ENCODE peak calls at places on chromosomes 16 and 17, in four cellular contexts. One of them, this sample, is unnamed. For H3K4me1, the result is how much of the 10 kb centered on the place peaks cover.

GRCh38 chr16:85836706-85837582 is 37.4 kb downstream of the COX4I1 start:
- DNase-seq in mucosa of descending colon: no peak
- DNase-seq in A549: no peak
- DNase-seq in heart left ventricle: no peak
- DNase-seq in this sample: no peak

GRCh38 chr16:66402166-66402565 is 24.9 kb upstream of the BEAN1 start:
- DNase-seq in mucosa of descending colon: no peak
- DNase-seq in A549: no peak
- DNase-seq in heart left ventricle: no peak
- DNase-seq in this sample: no peak

GRCh38 chr16:49590166-49590871 is 216.7 kb downstream of the C16orf78 start:
- DNase-seq in heart left ventricle: no peak
- DNase-seq in A549: no peak
- DNase-seq in mucosa of descending colon: no peak
- DNase-seq in this sample: no peak

GRCh38 chr16:55324491-55325447 is 766 bp downstream of the IRX6 start:
- DNase-seq in mucosa of descending colon: no peak
- DNase-seq in A549: peak
- DNase-seq in heart left ventricle: peak
- DNase-seq in this sample: no peak

GRCh38 chr16:58046054-58046881 is 20.7 kb downstream of the MMP15 start:
- DNase-seq in heart left ventricle: no peak
- DNase-seq in A549: no peak
- DNase-seq in mucosa of descending colon: no peak
- DNase-seq in this sample: no peak

GRCh38 chr17:74199306-74200092 is 4.0 kb upstream of the RPL38 start:
- DNase-seq in heart left ventricle: peak
- DNase-seq in mucosa of descending colon: peak
- DNase-seq in A549: peak
- DNase-seq in this sample: peak

GRCh38 chr17:44920565-44920940 is 5.3 kb upstream of the GFAP start:
- DNase-seq in A549: no peak
- DNase-seq in heart left ventricle: no peak
- DNase-seq in mucosa of descending colon: no peak
- DNase-seq in this sample: no peak

GRCh38 chr16:26697826-26698225 is 368.9 kb upstream of the C16orf82 start:
- DNase-seq in A549: no peak
- DNase-seq in heart left ventricle: no peak
- DNase-seq in mucosa of descending colon: no peak
- DNase-seq in this sample: no peak

GRCh38 chr17:8117980-8118768 is at the start of gene ALOXE3:
- DNase-seq in A549: peak
- DNase-seq in mucosa of descending colon: no peak
- DNase-seq in heart left ventricle: peak
- DNase-seq in this sample: peak

GRCh38 chr17:36755586-36755985 is 154.2 kb downstream of the MRM1 start:
- DNase-seq in A549: peak
- DNase-seq in heart left ventricle: no peak
- DNase-seq in mucosa of descending colon: peak
- DNase-seq in this sample: no peak

GRCh38 chr17:56203430-56203829 is 50.2 kb downstream of the ANKFN1 start:
- DNase-seq in mucosa of descending colon: no peak
- DNase-seq in A549: peak
- DNase-seq in heart left ventricle: no peak
- DNase-seq in this sample: no peak

GRCh38 chr17:31318298-31319190 is 2.9 kb downstream of the EVI2A start:
- DNase-seq in A549: no peak
- DNase-seq in heart left ventricle: peak
- DNase-seq in mucosa of descending colon: no peak
- DNase-seq in this sample: peak

GRCh38 chr16:70715113-70715711 is 29.4 kb upstream of the MTSS2 start:
- DNase-seq in heart left ventricle: peak
- DNase-seq in A549: peak
- DNase-seq in mucosa of descending colon: no peak
- DNase-seq in this sample: peak

GRCh38 chr16:73396556-73396955 is 348.6 kb upstream of the ZFHX3 start:
- DNase-seq in A549: no peak
- DNase-seq in mucosa of descending colon: no peak
- DNase-seq in heart left ventricle: no peak
- DNase-seq in this sample: no peak

GRCh38 chr16:19883296-19883951 is 1.2 kb downstream of the GPRC5B start:
- DNase-seq in heart left ventricle: peak
- DNase-seq in mucosa of descending colon: peak
- DNase-seq in A549: no peak
- DNase-seq in this sample: peak

GRCh38 chr17:73749337-73749807 is 105.1 kb upstream of the SDK2 start:
- DNase-seq in mucosa of descending colon: no peak
- DNase-seq in A549: no peak
- DNase-seq in heart left ventricle: no peak
- DNase-seq in this sample: no peak

GRCh38 chr16:2500937-2501750 is 12.6 kb upstream of the ATP6V0C start:
- DNase-seq in A549: peak
- DNase-seq in mucosa of descending colon: peak
- DNase-seq in heart left ventricle: peak
- DNase-seq in this sample: peak

GRCh38 chr17:31582151-31582907 is 190.9 kb downstream of the RAB11FIP4 start:
- DNase-seq in heart left ventricle: peak
- DNase-seq in mucosa of descending colon: no peak
- DNase-seq in A549: no peak
- DNase-seq in this sample: peak

GRCh38 chr16:14325921-14326401 is 254.8 kb downstream of the MRTFB start:
- DNase-seq in mucosa of descending colon: no peak
- DNase-seq in heart left ventricle: peak
- DNase-seq in A549: no peak
- DNase-seq in this sample: peak

GRCh38 chr16:58105619-58106018 is 23.6 kb downstream of the CFAP20 start:
- DNase-seq in mucosa of descending colon: no peak
- DNase-seq in heart left ventricle: no peak
- DNase-seq in A549: no peak
- DNase-seq in this sample: no peak

GRCh38 chr17:81868674-81869220 is 2.4 kb downstream of the ARHGDIA start:
- DNase-seq in heart left ventricle: no peak
- DNase-seq in A549: peak
- DNase-seq in mucosa of descending colon: no peak
- DNase-seq in this sample: peak

GRCh38 chr17:73644145-73645049 is at the start of gene SDK2:
- DNase-seq in heart left ventricle: no peak
- DNase-seq in A549: peak
- DNase-seq in mucosa of descending colon: peak
- DNase-seq in this sample: no peak

GRCh38 chr16:48892884-48893283 is 282.9 kb upstream of the N4BP1 start:
- DNase-seq in mucosa of descending colon: no peak
- DNase-seq in A549: peak
- DNase-seq in heart left ventricle: no peak
- DNase-seq in this sample: no peak

DNA sequence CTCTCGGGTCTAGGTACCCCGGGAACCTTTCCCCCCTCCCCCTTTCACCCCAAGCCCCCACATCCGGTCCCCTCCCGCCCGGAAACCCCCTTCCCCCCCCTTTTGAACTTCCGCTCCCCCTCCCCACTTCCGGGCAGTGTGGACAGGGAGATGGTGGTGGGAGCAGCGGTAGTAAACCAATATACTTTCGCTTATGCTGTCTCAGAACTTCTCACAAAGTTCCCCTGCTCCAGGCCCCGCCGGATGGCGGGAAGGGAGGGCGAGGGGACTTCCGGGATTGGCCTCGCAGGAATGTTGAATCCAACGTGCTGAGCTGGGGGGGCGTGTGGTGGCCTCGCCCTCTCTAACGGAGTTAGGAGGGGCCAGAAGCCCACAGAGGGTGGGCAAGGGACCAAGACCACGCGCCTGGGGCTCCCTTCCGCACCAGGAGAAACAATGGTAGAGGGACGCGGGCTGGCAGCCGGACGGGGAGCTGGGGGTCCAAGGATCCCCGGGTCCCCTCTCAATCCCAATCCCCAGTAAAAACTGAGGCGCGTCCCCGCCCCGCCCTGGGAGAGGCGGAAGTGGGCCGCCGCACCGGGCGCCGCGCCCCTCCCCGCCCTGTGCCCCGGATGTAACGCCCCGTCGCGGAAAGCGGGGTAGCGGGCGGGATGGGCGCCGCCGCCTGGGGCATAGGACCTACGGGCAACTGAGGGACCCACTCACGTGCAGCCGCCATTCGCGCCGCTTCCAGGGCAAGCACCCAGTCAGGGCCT is 742 bp downstream of the PFN1 start:
- DNase-seq in heart left ventricle: peak
- DNase-seq in mucosa of descending colon: peak
- DNase-seq in A549: peak
- DNase-seq in this sample: no peak
- H3K4me1 ChIP-seq in heart left ventricle: under half
- H3K4me1 ChIP-seq in mucosa of descending colon: under half
- H3K4me1 ChIP-seq in A549: half or more
- H3K4me1 ChIP-seq in this sample: under half

GRCh38 chr16:4372315-4372577 is 598 bp downstream of the VASN start:
- DNase-seq in mucosa of descending colon: no peak
- DNase-seq in heart left ventricle: no peak
- DNase-seq in A549: no peak
- DNase-seq in this sample: no peak
- H3K4me1 ChIP-seq in mucosa of descending colon: under half
- H3K4me1 ChIP-seq in heart left ventricle: half or more
- H3K4me1 ChIP-seq in A549: half or more
- H3K4me1 ChIP-seq in this sample: half or more

GRCh38 chr17:38464723-38465419 is 36.6 kb downstream of the ARHGAP23 start:
- DNase-seq in mucosa of descending colon: peak
- DNase-seq in A549: peak
- DNase-seq in heart left ventricle: peak
- DNase-seq in this sample: peak
- H3K4me1 ChIP-seq in mucosa of descending colon: under half
- H3K4me1 ChIP-seq in A549: under half
- H3K4me1 ChIP-seq in heart left ventricle: half or more
- H3K4me1 ChIP-seq in this sample: half or more

DNA sequence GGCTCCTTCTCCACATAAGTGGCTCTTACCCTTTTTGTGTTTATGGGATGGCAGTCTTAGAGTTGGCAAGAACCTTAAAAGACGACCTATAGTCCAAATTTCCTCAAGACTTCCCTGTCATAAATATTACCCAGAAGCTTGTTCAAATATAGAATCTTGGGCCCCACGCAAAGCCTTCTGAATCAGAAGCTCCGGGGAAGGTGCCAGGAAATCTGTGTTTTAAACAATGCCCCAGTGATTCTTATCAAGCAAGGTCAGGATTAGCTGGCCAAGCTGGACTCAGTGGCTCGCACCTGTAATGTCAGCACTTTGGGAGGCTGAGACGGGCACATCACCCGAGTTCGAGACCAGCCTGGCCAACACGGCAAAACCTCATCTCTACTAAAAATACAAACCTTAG is 85.7 kb downstream of the TIMM22 start:
- DNase-seq in A549: no peak
- DNase-seq in mucosa of descending colon: peak
- DNase-seq in heart left ventricle: no peak
- DNase-seq in this sample: peak
- H3K4me1 ChIP-seq in A549: under half
- H3K4me1 ChIP-seq in mucosa of descending colon: under half
- H3K4me1 ChIP-seq in heart left ventricle: under half
- H3K4me1 ChIP-seq in this sample: under half